ENCODE peak calls at places on chromosomes 13 and 19, in four cellular contexts. M, I, Z and D are unnamed samples.

GRCh38 chr19:31548941-31549340 is 199.7 kb upstream of the TSHZ3 start:
- DNase-seq in Z (peak), M (no peak), I (no peak), D (no peak)

GRCh38 chr19:32458500-32459123 is 53.0 kb downstream of the DPY19L3 start:
- DNase-seq in M (no peak), I (no peak), Z (no peak), D (no peak)

GRCh38 chr13:50127017-50127725 is 111.9 kb downstream of the KCNRG start:
- DNase-seq in Z (peak), M (no peak), I (peak), D (no peak)

GRCh38 chr19:12672744-12673143 is 6.1 kb downstream of the WDR83 start:
- DNase-seq in Z (no peak), I (no peak), M (no peak), D (no peak)

GRCh38 chr13:99870541-99870940 is 101.0 kb downstream of the ZIC5 start:
- DNase-seq in M (no peak), I (no peak), Z (no peak), D (no peak)

GRCh38 chr13:24618219-24618955 is 61.8 kb upstream of the ATP12A start:
- DNase-seq in I (no peak), Z (no peak), M (no peak), D (no peak)

GRCh38 chr19:32339988-32340874 is 5.2 kb upstream of the ZNF507 start:
- DNase-seq in Z (peak), M (peak), I (peak), D (no peak)

GRCh38 chr13:28237944-28238343 is 99.6 kb downstream of the PAN3 start:
- DNase-seq in I (no peak), M (no peak), Z (no peak), D (no peak)

GRCh38 chr19:6318772-6319171 is 14.6 kb downstream of the ACER1 start:
- DNase-seq in I (no peak), Z (peak), M (no peak), D (no peak)

GRCh38 chr13:52949744-52950143 is 78.9 kb upstream of the OLFM4 start:
- DNase-seq in M (peak), I (no peak), Z (no peak), D (no peak)

GRCh38 chr19:21568816-21569496 is 63.6 kb downstream of the ZNF429 start:
- DNase-seq in I (peak), Z (peak), M (peak), D (peak)

GRCh38 chr13:30362869-30363268 is 55.5 kb upstream of the KATNAL1 start:
- DNase-seq in Z (peak), I (no peak), M (no peak), D (no peak)

GRCh38 chr13:64925727-64926126 is 2304.4 kb downstream of the PCDH9 start:
- DNase-seq in I (no peak), M (no peak), Z (no peak), D (no peak)

GRCh38 chr19:1922803-1923202 is 17.6 kb downstream of the ADAT3 start:
- DNase-seq in I (no peak), M (no peak), Z (no peak), D (no peak)

GRCh38 chr13:34750078-34750703 is 191.9 kb upstream of the NBEA start:
- DNase-seq in I (no peak), M (no peak), Z (no peak), D (no peak)

GRCh38 chr13:114107686-114108081 is 24.7 kb downstream of the RASA3 start:
- DNase-seq in Z (peak), M (no peak), I (peak), D (no peak)

GRCh38 chr13:113923376-113924063 is 50.4 kb downstream of the C13orf46 start:
- DNase-seq in Z (no peak), I (peak), M (no peak), D (no peak)

GRCh38 chr19:41691268-41691970 is 3.3 kb upstream of the CEACAM7 start:
- DNase-seq in Z (peak), M (no peak), I (no peak), D (no peak)

GRCh38 chr13:110496281-110496680 is 65.2 kb downstream of the RAB20 start:
- DNase-seq in I (no peak), M (no peak), Z (no peak), D (no peak)

GRCh38 chr19:39339636-39340035 is 2.6 kb upstream of the SAMD4B start:
- DNase-seq in I (no peak), M (no peak), Z (no peak), D (no peak)

GRCh38 chr19:55526216-55527196 is 10.4 kb downstream of the SBK2 start:
- DNase-seq in Z (peak), I (no peak), M (peak), D (no peak)

GRCh38 chr13:29621401-29621800 is 25.9 kb upstream of the SLC7A1 start:
- DNase-seq in I (no peak), M (no peak), Z (peak), D (no peak)

GRCh38 chr13:44578064-44578394 is 1.9 kb upstream of the TSC22D1 start:
- DNase-seq in M (no peak), I (peak), Z (peak), D (no peak)

GRCh38 chr19:52566121-52566520 is 4.0 kb upstream of the ZNF701 start:
- DNase-seq in M (no peak), Z (no peak), I (no peak), D (peak)

GRCh38 chr13:49292742-49293498 is 45.2 kb downstream of the CDADC1 start:
- DNase-seq in I (peak), M (no peak), Z (peak), D (no peak)

GRCh38 chr19:1379961-1380489 is 3.7 kb upstream of the NDUFS7 start:
- DNase-seq in I (no peak), Z (no peak), M (no peak), D (no peak)

GRCh38 chr13:113584870-113585671 is 518 bp downstream of the TFDP1 start:
- DNase-seq in M (no peak), Z (peak), I (peak), D (no peak)

GRCh38 chr13:73924607-73925006 is 209.6 kb downstream of the KLF12 start:
- DNase-seq in M (no peak), Z (no peak), I (no peak), D (no peak)